ENCODE peak calls at places on chromosome 15, in nine cellular contexts. One of them, this sample, is unnamed.

GRCh38 chr15:71448688-71449114 is 333.4 kb downstream of the THSD4 start:
- DNase-seq in lung: peak; percentile 56
- DNase-seq in fibroblast of mammary gland: peak; percentile 76
- DNase-seq in ascending aorta: peak; percentile 70
- DNase-seq in naive thymus-derived CD4-positive, alpha-beta T cell: no peak
- DNase-seq in cardiac fibroblast: peak; percentile 81
- DNase-seq in brain microvascular endothelial cell: peak; percentile 70
- DNase-seq in sigmoid colon: no peak
- DNase-seq in mesendoderm: peak; percentile 77
- DNase-seq in this sample: peak; percentile 55

GRCh38 chr15:98126326-98127090 is 166.0 kb downstream of the ARRDC4 start:
- DNase-seq in lung: no peak
- DNase-seq in fibroblast of mammary gland: peak; percentile 24
- DNase-seq in ascending aorta: no peak
- DNase-seq in naive thymus-derived CD4-positive, alpha-beta T cell: no peak
- DNase-seq in cardiac fibroblast: no peak
- DNase-seq in brain microvascular endothelial cell: no peak
- DNase-seq in sigmoid colon: no peak
- DNase-seq in mesendoderm: no peak
- DNase-seq in this sample: peak; percentile 10

GRCh38 chr15:39232512-39232911 is 348.4 kb upstream of the THBS1 start:
- DNase-seq in lung: no peak
- DNase-seq in fibroblast of mammary gland: peak; percentile 90
- DNase-seq in ascending aorta: no peak
- DNase-seq in naive thymus-derived CD4-positive, alpha-beta T cell: no peak
- DNase-seq in cardiac fibroblast: peak; percentile 47
- DNase-seq in brain microvascular endothelial cell: peak; percentile 87
- DNase-seq in sigmoid colon: no peak
- DNase-seq in mesendoderm: peak; percentile 48
- DNase-seq in this sample: peak; percentile 96

GRCh38 chr15:31328999-31329639 is 2.5 kb downstream of the KLF13 start:
- DNase-seq in lung: no peak
- DNase-seq in fibroblast of mammary gland: no peak
- DNase-seq in ascending aorta: no peak
- DNase-seq in naive thymus-derived CD4-positive, alpha-beta T cell: peak; percentile 52
- DNase-seq in cardiac fibroblast: no peak
- DNase-seq in brain microvascular endothelial cell: no peak
- DNase-seq in sigmoid colon: peak; percentile 74
- DNase-seq in mesendoderm: peak; percentile 55
- DNase-seq in this sample: no peak

GRCh38 chr15:31372635-31373091 is 46.0 kb downstream of the KLF13 start:
- DNase-seq in lung: no peak
- DNase-seq in fibroblast of mammary gland: peak; percentile 86
- DNase-seq in ascending aorta: peak; percentile 77
- DNase-seq in naive thymus-derived CD4-positive, alpha-beta T cell: no peak
- DNase-seq in cardiac fibroblast: peak; percentile 90
- DNase-seq in brain microvascular endothelial cell: peak; percentile 47
- DNase-seq in sigmoid colon: peak; percentile 90
- DNase-seq in mesendoderm: peak; percentile 97
- DNase-seq in this sample: peak; percentile 93

GRCh38 chr15:70100495-70101331 is 3.0 kb upstream of the TLE3 start:
- DNase-seq in lung: peak; percentile 54
- DNase-seq in fibroblast of mammary gland: peak; percentile 71
- DNase-seq in ascending aorta: peak; percentile 79
- DNase-seq in naive thymus-derived CD4-positive, alpha-beta T cell: peak; percentile 68
- DNase-seq in cardiac fibroblast: peak; percentile 90
- DNase-seq in brain microvascular endothelial cell: peak; percentile 59
- DNase-seq in sigmoid colon: peak; percentile 85
- DNase-seq in mesendoderm: peak; percentile 82
- DNase-seq in this sample: peak; percentile 60

GRCh38 chr15:95884276-95884675 is 446.2 kb upstream of the NR2F2 start:
- DNase-seq in lung: no peak
- DNase-seq in fibroblast of mammary gland: peak; percentile 70
- DNase-seq in ascending aorta: no peak
- DNase-seq in naive thymus-derived CD4-positive, alpha-beta T cell: no peak
- DNase-seq in cardiac fibroblast: peak; percentile 5
- DNase-seq in brain microvascular endothelial cell: no peak
- DNase-seq in sigmoid colon: no peak
- DNase-seq in mesendoderm: peak; percentile 54
- DNase-seq in this sample: peak; percentile 58

GRCh38 chr15:51108933-51109550 is 14.3 kb upstream of the TNFAIP8L3 start:
- DNase-seq in lung: no peak
- DNase-seq in fibroblast of mammary gland: peak; percentile 93
- DNase-seq in ascending aorta: peak; percentile 89
- DNase-seq in naive thymus-derived CD4-positive, alpha-beta T cell: no peak
- DNase-seq in cardiac fibroblast: peak; percentile 73
- DNase-seq in brain microvascular endothelial cell: peak; percentile 66
- DNase-seq in sigmoid colon: no peak
- DNase-seq in mesendoderm: no peak
- DNase-seq in this sample: peak; percentile 93

GRCh38 chr15:52289629-52290081 is 5.9 kb downstream of the MYO5C start:
- DNase-seq in lung: peak; percentile 80
- DNase-seq in fibroblast of mammary gland: no peak
- DNase-seq in ascending aorta: no peak
- DNase-seq in naive thymus-derived CD4-positive, alpha-beta T cell: no peak
- DNase-seq in cardiac fibroblast: no peak
- DNase-seq in brain microvascular endothelial cell: no peak
- DNase-seq in sigmoid colon: no peak
- DNase-seq in mesendoderm: peak; percentile 42
- DNase-seq in this sample: no peak

GRCh38 chr15:20356444-20357138 is 185.0 kb downstream of the GOLGA6L6 start:
- DNase-seq in lung: peak; percentile 75
- DNase-seq in fibroblast of mammary gland: peak; percentile 19
- DNase-seq in ascending aorta: peak; percentile 63
- DNase-seq in naive thymus-derived CD4-positive, alpha-beta T cell: peak; percentile 78
- DNase-seq in cardiac fibroblast: no peak
- DNase-seq in brain microvascular endothelial cell: no peak
- DNase-seq in sigmoid colon: peak; percentile 69
- DNase-seq in mesendoderm: peak; percentile 50
- DNase-seq in this sample: no peak

GRCh38 chr15:96331942-96332853 is 1.7 kb downstream of the NR2F2 start:
- DNase-seq in lung: no peak
- DNase-seq in fibroblast of mammary gland: peak; percentile 49
- DNase-seq in ascending aorta: peak; percentile 67
- DNase-seq in naive thymus-derived CD4-positive, alpha-beta T cell: no peak
- DNase-seq in cardiac fibroblast: peak; percentile 54
- DNase-seq in brain microvascular endothelial cell: peak; percentile 35
- DNase-seq in sigmoid colon: peak; percentile 77
- DNase-seq in mesendoderm: peak; percentile 79
- DNase-seq in this sample: no peak

GRCh38 chr15:96460106-96460505 is 129.6 kb downstream of the NR2F2 start:
- DNase-seq in lung: no peak
- DNase-seq in fibroblast of mammary gland: no peak
- DNase-seq in ascending aorta: no peak
- DNase-seq in naive thymus-derived CD4-positive, alpha-beta T cell: no peak
- DNase-seq in cardiac fibroblast: no peak
- DNase-seq in brain microvascular endothelial cell: no peak
- DNase-seq in sigmoid colon: no peak
- DNase-seq in mesendoderm: no peak
- DNase-seq in this sample: no peak

GRCh38 chr15:85289677-85290365 is 90.6 kb upstream of the AKAP13 start:
- DNase-seq in lung: peak; percentile 63
- DNase-seq in fibroblast of mammary gland: peak; percentile 54
- DNase-seq in ascending aorta: no peak
- DNase-seq in naive thymus-derived CD4-positive, alpha-beta T cell: no peak
- DNase-seq in cardiac fibroblast: peak; percentile 71
- DNase-seq in brain microvascular endothelial cell: peak; percentile 34
- DNase-seq in sigmoid colon: no peak
- DNase-seq in mesendoderm: peak; percentile 38
- DNase-seq in this sample: peak; percentile 68

GRCh38 chr15:99958426-99959097 is 225.3 kb upstream of the LYSMD4 start:
- DNase-seq in lung: no peak
- DNase-seq in fibroblast of mammary gland: no peak
- DNase-seq in ascending aorta: peak; percentile 33
- DNase-seq in naive thymus-derived CD4-positive, alpha-beta T cell: peak; percentile 8
- DNase-seq in cardiac fibroblast: no peak
- DNase-seq in brain microvascular endothelial cell: no peak
- DNase-seq in sigmoid colon: peak; percentile 2
- DNase-seq in mesendoderm: no peak
- DNase-seq in this sample: no peak

GRCh38 chr15:91898843-91899242 is 45.3 kb downstream of the SLCO3A1 start:
- DNase-seq in lung: no peak
- DNase-seq in fibroblast of mammary gland: no peak
- DNase-seq in ascending aorta: no peak
- DNase-seq in naive thymus-derived CD4-positive, alpha-beta T cell: no peak
- DNase-seq in cardiac fibroblast: no peak
- DNase-seq in brain microvascular endothelial cell: no peak
- DNase-seq in sigmoid colon: no peak
- DNase-seq in mesendoderm: no peak
- DNase-seq in this sample: no peak

GRCh38 chr15:35674873-35675781 is 129.2 kb upstream of the DPH6 start:
- DNase-seq in lung: no peak
- DNase-seq in fibroblast of mammary gland: peak; percentile 70
- DNase-seq in ascending aorta: no peak
- DNase-seq in naive thymus-derived CD4-positive, alpha-beta T cell: no peak
- DNase-seq in cardiac fibroblast: peak; percentile 76
- DNase-seq in brain microvascular endothelial cell: peak; percentile 58
- DNase-seq in sigmoid colon: no peak
- DNase-seq in mesendoderm: no peak
- DNase-seq in this sample: peak; percentile 59

GRCh38 chr15:85607141-85607806 is 187.5 kb downstream of the KLHL25 start:
- DNase-seq in lung: no peak
- DNase-seq in fibroblast of mammary gland: peak; percentile 70
- DNase-seq in ascending aorta: no peak
- DNase-seq in naive thymus-derived CD4-positive, alpha-beta T cell: no peak
- DNase-seq in cardiac fibroblast: no peak
- DNase-seq in brain microvascular endothelial cell: no peak
- DNase-seq in sigmoid colon: no peak
- DNase-seq in mesendoderm: no peak
- DNase-seq in this sample: no peak

GRCh38 chr15:70243686-70244540 is 146.2 kb upstream of the TLE3 start:
- DNase-seq in lung: no peak
- DNase-seq in fibroblast of mammary gland: no peak
- DNase-seq in ascending aorta: no peak
- DNase-seq in naive thymus-derived CD4-positive, alpha-beta T cell: no peak
- DNase-seq in cardiac fibroblast: no peak
- DNase-seq in brain microvascular endothelial cell: no peak
- DNase-seq in sigmoid colon: peak; percentile 56
- DNase-seq in mesendoderm: no peak
- DNase-seq in this sample: no peak

GRCh38 chr15:35630570-35630969 is 84.6 kb upstream of the DPH6 start:
- DNase-seq in lung: no peak
- DNase-seq in fibroblast of mammary gland: peak; percentile 54
- DNase-seq in ascending aorta: no peak
- DNase-seq in naive thymus-derived CD4-positive, alpha-beta T cell: no peak
- DNase-seq in cardiac fibroblast: peak; percentile 72
- DNase-seq in brain microvascular endothelial cell: no peak
- DNase-seq in sigmoid colon: no peak
- DNase-seq in mesendoderm: peak; percentile 49
- DNase-seq in this sample: no peak

GRCh38 chr15:91660174-91660649 is 193.3 kb upstream of the SLCO3A1 start:
- DNase-seq in lung: no peak
- DNase-seq in fibroblast of mammary gland: no peak
- DNase-seq in ascending aorta: no peak
- DNase-seq in naive thymus-derived CD4-positive, alpha-beta T cell: no peak
- DNase-seq in cardiac fibroblast: no peak
- DNase-seq in brain microvascular endothelial cell: no peak
- DNase-seq in sigmoid colon: no peak
- DNase-seq in mesendoderm: peak; percentile 61
- DNase-seq in this sample: no peak

DNA sequence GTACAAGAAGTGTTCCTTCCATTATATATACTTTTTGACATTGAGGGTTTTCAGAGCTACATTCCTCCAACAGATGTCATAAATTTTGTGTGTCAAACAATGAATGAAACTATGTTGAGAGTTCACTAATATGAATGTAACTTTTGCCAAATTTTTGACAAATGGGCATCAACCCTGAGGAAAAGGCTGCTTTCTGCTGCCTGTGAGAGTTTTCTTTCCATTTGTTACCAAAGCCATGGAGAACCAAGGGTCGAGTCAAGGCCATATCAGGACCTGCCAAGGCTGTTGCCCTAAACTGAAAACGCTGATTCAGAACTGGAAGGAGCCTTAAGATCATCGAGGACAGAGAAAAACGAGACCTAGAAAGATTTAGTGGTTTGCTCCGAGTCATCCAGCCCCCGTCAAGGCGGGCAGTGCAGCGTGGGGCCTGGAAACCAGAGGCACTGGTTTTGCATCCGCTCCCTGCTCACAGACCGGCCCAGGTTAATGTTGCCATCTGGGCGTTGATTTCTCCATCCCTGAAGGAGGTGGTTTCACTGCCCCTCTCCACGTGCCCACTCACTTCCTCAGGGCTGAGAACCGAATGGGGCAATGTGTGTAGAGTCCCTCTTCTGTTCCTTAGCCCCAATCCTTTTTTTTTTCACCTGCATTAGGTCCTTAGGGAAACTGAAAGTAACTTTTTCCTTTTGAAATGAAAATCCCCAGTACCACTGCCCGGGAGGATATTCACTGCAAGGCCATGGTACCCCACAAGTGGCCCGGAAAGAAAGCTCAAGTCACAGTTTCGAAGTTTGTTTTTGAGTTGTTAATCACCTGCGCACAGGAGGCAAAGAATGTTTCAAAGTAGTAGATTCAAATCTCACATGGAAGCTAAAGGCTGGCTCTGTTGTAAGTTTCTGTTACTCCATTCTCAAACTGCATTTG is 32.8 kb downstream of the TPM1 start:
- DNase-seq in lung: no peak
- DNase-seq in fibroblast of mammary gland: peak; percentile 29
- DNase-seq in ascending aorta: no peak
- DNase-seq in naive thymus-derived CD4-positive, alpha-beta T cell: no peak
- DNase-seq in cardiac fibroblast: peak; percentile 46
- DNase-seq in brain microvascular endothelial cell: peak; percentile 27
- DNase-seq in sigmoid colon: peak; percentile 81
- DNase-seq in mesendoderm: no peak
- DNase-seq in this sample: no peak
- H3K4me3 ChIP-seq in lung: no peak overlapping the region
- H3K4me3 ChIP-seq in fibroblast of mammary gland: no peak overlapping the region
- H3K4me3 ChIP-seq in ascending aorta: peak overlapping the region; percentile 49
- H3K4me3 ChIP-seq in naive thymus-derived CD4-positive, alpha-beta T cell: no peak overlapping the region
- H3K4me3 ChIP-seq in cardiac fibroblast: no peak overlapping the region
- H3K4me3 ChIP-seq in brain microvascular endothelial cell: no peak overlapping the region
- H3K4me3 ChIP-seq in sigmoid colon: peak overlapping the region; percentile 2
- H3K4me3 ChIP-seq in mesendoderm: no peak overlapping the region
- H3K4me3 ChIP-seq in this sample: no peak overlapping the region

GRCh38 chr15:65532738-65533051 is 2.4 kb downstream of the HACD3 start:
- DNase-seq in lung: no peak
- DNase-seq in fibroblast of mammary gland: peak; percentile 62
- DNase-seq in ascending aorta: no peak
- DNase-seq in naive thymus-derived CD4-positive, alpha-beta T cell: no peak
- DNase-seq in cardiac fibroblast: peak; percentile 19
- DNase-seq in brain microvascular endothelial cell: no peak
- DNase-seq in sigmoid colon: no peak
- DNase-seq in mesendoderm: no peak
- DNase-seq in this sample: peak; percentile 75
- H3K4me3 ChIP-seq in lung: no peak overlapping the region
- H3K4me3 ChIP-seq in fibroblast of mammary gland: no peak overlapping the region
- H3K4me3 ChIP-seq in ascending aorta: no peak overlapping the region
- H3K4me3 ChIP-seq in naive thymus-derived CD4-positive, alpha-beta T cell: no peak overlapping the region
- H3K4me3 ChIP-seq in cardiac fibroblast: no peak overlapping the region
- H3K4me3 ChIP-seq in brain microvascular endothelial cell: no peak overlapping the region
- H3K4me3 ChIP-seq in sigmoid colon: no peak overlapping the region
- H3K4me3 ChIP-seq in mesendoderm: no peak overlapping the region
- H3K4me3 ChIP-seq in this sample: no peak overlapping the region

GRCh38 chr15:81133782-81134461 is at the start of gene CFAP161:
- DNase-seq in lung: peak; percentile 60
- DNase-seq in fibroblast of mammary gland: peak; percentile 75
- DNase-seq in ascending aorta: peak; percentile 78
- DNase-seq in naive thymus-derived CD4-positive, alpha-beta T cell: no peak
- DNase-seq in cardiac fibroblast: peak; percentile 77
- DNase-seq in brain microvascular endothelial cell: peak; percentile 38
- DNase-seq in sigmoid colon: peak; percentile 86
- DNase-seq in mesendoderm: peak; percentile 94
- DNase-seq in this sample: peak; percentile 26
- H3K4me3 ChIP-seq in lung: no peak within 1 kb of the TSS
- H3K4me3 ChIP-seq in fibroblast of mammary gland: peak within 1 kb of the TSS; percentile 51
- H3K4me3 ChIP-seq in ascending aorta: peak within 1 kb of the TSS; percentile 57
- H3K4me3 ChIP-seq in naive thymus-derived CD4-positive, alpha-beta T cell: no peak within 1 kb of the TSS
- H3K4me3 ChIP-seq in cardiac fibroblast: peak within 1 kb of the TSS; percentile 46
- H3K4me3 ChIP-seq in brain microvascular endothelial cell: peak within 1 kb of the TSS; percentile 40
- H3K4me3 ChIP-seq in sigmoid colon: peak within 1 kb of the TSS; percentile 50
- H3K4me3 ChIP-seq in mesendoderm: no peak within 1 kb of the TSS
- H3K4me3 ChIP-seq in this sample: peak within 1 kb of the TSS; percentile 36

GRCh38 chr15:56241374-56242085 is 2.1 kb downstream of the RFX7 start:
- DNase-seq in lung: no peak
- DNase-seq in fibroblast of mammary gland: peak; percentile 29
- DNase-seq in ascending aorta: no peak
- DNase-seq in naive thymus-derived CD4-positive, alpha-beta T cell: no peak
- DNase-seq in cardiac fibroblast: peak; percentile 25
- DNase-seq in brain microvascular endothelial cell: no peak
- DNase-seq in sigmoid colon: no peak
- DNase-seq in mesendoderm: no peak
- DNase-seq in this sample: peak; percentile 30
- H3K4me3 ChIP-seq in lung: no peak overlapping the region
- H3K4me3 ChIP-seq in fibroblast of mammary gland: peak overlapping the region; percentile 79
- H3K4me3 ChIP-seq in ascending aorta: peak overlapping the region; percentile 98
- H3K4me3 ChIP-seq in naive thymus-derived CD4-positive, alpha-beta T cell: peak overlapping the region; percentile 58
- H3K4me3 ChIP-seq in cardiac fibroblast: peak overlapping the region; percentile 70
- H3K4me3 ChIP-seq in brain microvascular endothelial cell: peak overlapping the region; percentile 76
- H3K4me3 ChIP-seq in sigmoid colon: peak overlapping the region; percentile 99
- H3K4me3 ChIP-seq in mesendoderm: no peak overlapping the region
- H3K4me3 ChIP-seq in this sample: peak overlapping the region; percentile 89

This sample was measured in foreskin fibroblast.